ENCODE peak calls at places on chromosomes 5 and 9, in ten cellular contexts. Q is IMR-90, T is GM12878, W is PC-3, P is GM23248, R is PC-9, Y is mammary epithelial cell, O is endothelial cell of umbilical vein, B is fibroblast of lung, K is DND-41. V is an unnamed sample.

GRCh38 chr5:120873083-120873482 is 409.0 kb downstream of the PRR16 start:
- DNase-seq in P (peak), B (peak), Q (peak), R (no peak), W (no peak), T (no peak), Y (no peak), K (no peak), O (peak), V (no peak)

GRCh38 chr5:124238350-124238749 is 508.1 kb downstream of the ZNF608 start:
- DNase-seq in W (no peak), Y (peak), O (no peak), Q (no peak), T (no peak), R (no peak), P (no peak), K (peak), B (no peak), V (no peak)

GRCh38 chr5:111252799-111253564 is 28.8 kb downstream of the CAMK4 start:
- DNase-seq in T (no peak), W (no peak), R (no peak), Q (no peak), K (no peak), B (no peak), P (no peak), Y (no peak), O (no peak), V (no peak)

GRCh38 chr5:6085461-6085860 is 292.9 kb downstream of the MED10 start:
- DNase-seq in R (no peak), K (no peak), B (no peak), O (no peak), Y (no peak), T (no peak), Q (no peak), P (no peak), W (peak), V (no peak)

GRCh38 chr9:129163753-129164152 is 14.3 kb downstream of the IER5L start:
- DNase-seq in K (no peak), W (no peak), Q (no peak), R (no peak), Y (no peak), O (no peak), T (no peak), B (no peak), P (no peak), V (no peak)

GRCh38 chr5:17360879-17361278 is 137.2 kb upstream of the TAF11L2 start:
- DNase-seq in R (no peak), O (no peak), Y (no peak), P (no peak), B (no peak), K (no peak), Q (no peak), T (no peak), W (no peak), V (no peak)

GRCh38 chr5:53874409-53874808 is 314.0 kb downstream of the NDUFS4 start:
- DNase-seq in T (no peak), Y (no peak), K (peak), O (no peak), B (no peak), Q (no peak), W (peak), P (peak), R (no peak), V (peak)

GRCh38 chr5:170626507-170627150 is 122.8 kb downstream of the KCNIP1 start:
- DNase-seq in P (no peak), Q (no peak), W (no peak), B (no peak), T (no peak), K (no peak), O (no peak), R (no peak), Y (no peak), V (no peak)

GRCh38 chr5:157718529-157718928 is 12.7 kb upstream of the THG1L start:
- DNase-seq in Y (peak), B (peak), W (peak), K (peak), T (peak), P (peak), R (peak), O (peak), Q (peak), V (peak)

GRCh38 chr5:91111473-91112238 is 271.5 kb downstream of the ARRDC3 start:
- DNase-seq in Y (no peak), W (no peak), Q (no peak), O (no peak), P (no peak), B (no peak), R (no peak), K (no peak), T (no peak), V (no peak)

GRCh38 chr9:82764270-82764669 is 298.7 kb downstream of the RASEF start:
- DNase-seq in R (no peak), T (no peak), W (no peak), K (peak), O (peak), Q (no peak), Y (no peak), B (no peak), P (no peak), V (no peak)

GRCh38 chr5:91384671-91385430 is 1.7 kb upstream of the ARRDC3 start:
- DNase-seq in Q (peak), O (peak), P (peak), T (peak), W (peak), K (peak), R (peak), Y (peak), B (peak), V (peak)

GRCh38 chr5:103519550-103519949 is 43.0 kb downstream of the NUDT12 start:
- DNase-seq in B (peak), O (no peak), W (peak), R (no peak), Q (peak), T (no peak), Y (no peak), P (peak), K (no peak), V (no peak)

GRCh38 chr5:10424124-10424731 is 17.5 kb upstream of the ROPN1L start:
- DNase-seq in Y (no peak), W (peak), O (peak), K (peak), T (no peak), B (peak), R (no peak), Q (peak), P (peak), V (no peak)

GRCh38 chr5:165858118-165858517 is 2352.7 kb downstream of the MAT2B start:
- DNase-seq in Q (no peak), P (no peak), O (no peak), B (no peak), T (no peak), Y (no peak), W (no peak), K (peak), R (no peak), V (no peak)

GRCh38 chr9:111179577-111179976 is 141.3 kb upstream of the LPAR1 start:
- DNase-seq in P (no peak), W (no peak), Q (no peak), B (no peak), R (no peak), K (no peak), Y (no peak), T (peak), O (no peak), V (no peak)

GRCh38 chr5:6829150-6829784 is 116.0 kb downstream of the TENT4A start:
- DNase-seq in W (no peak), P (peak), K (no peak), B (no peak), Q (no peak), Y (peak), O (no peak), R (no peak), T (peak), V (no peak)

GRCh38 chr9:6802926-6803325 is 45.2 kb downstream of the KDM4C start:
- DNase-seq in B (no peak), Y (no peak), O (no peak), T (no peak), W (no peak), R (no peak), P (no peak), Q (no peak), K (no peak), V (no peak)

GRCh38 chr5:145925353-145925752 is 11.0 kb upstream of the SH3RF2 start:
- DNase-seq in W (peak), B (peak), O (peak), K (no peak), T (no peak), R (peak), P (peak), Y (peak), Q (peak), V (no peak)

GRCh38 chr5:142685418-142686209 is at the start of gene FGF1:
- DNase-seq in B (no peak), P (no peak), K (no peak), T (no peak), R (peak), Y (peak), W (no peak), O (no peak), Q (no peak), V (peak)

GRCh38 chr5:95958308-95959014 is 3.2 kb downstream of the ELL2 start:
- DNase-seq in O (no peak), R (peak), B (peak), Q (peak), P (peak), Y (peak), W (peak), K (no peak), T (no peak), V (no peak)

GRCh38 chr9:93587651-93588347 is 11.4 kb downstream of the PHF2 start:
- DNase-seq in T (no peak), Q (no peak), R (no peak), P (no peak), B (no peak), Y (no peak), W (no peak), K (peak), O (no peak), V (no peak)

GRCh38 chr9:130301483-130302286 is 36.1 kb downstream of the HMCN2 start:
- DNase-seq in R (no peak), T (no peak), O (no peak), K (no peak), P (peak), Q (peak), W (no peak), B (no peak), Y (no peak), V (peak)

GRCh38 chr9:27086818-27087680 is 22.0 kb upstream of the TEK start:
- DNase-seq in B (peak), P (peak), W (peak), Q (peak), K (no peak), R (peak), O (no peak), T (no peak), Y (no peak), V (peak)

GRCh38 chr9:99040911-99041582 is 63.9 kb upstream of the TGFBR1 start:
- DNase-seq in B (peak), W (peak), P (peak), Q (peak), K (no peak), T (no peak), Y (peak), R (no peak), O (no peak), V (peak)

GRCh38 chr5:67773439-67773988 is 442.0 kb upstream of the PIK3R1 start:
- DNase-seq in P (peak), K (no peak), T (no peak), W (no peak), Y (peak), B (peak), O (peak), R (no peak), Q (no peak), V (peak)

GRCh38 chr9:7752481-7752880 is 47.1 kb downstream of the DMAC1 start:
- DNase-seq in K (no peak), Y (no peak), T (no peak), B (no peak), R (no peak), Q (no peak), P (no peak), W (no peak), O (no peak), V (no peak)

GRCh38 chr5:96963267-96963666 is 27.4 kb downstream of the LNPEP start:
- DNase-seq in P (peak), Q (peak), B (peak), Y (no peak), O (peak), K (peak), R (no peak), W (peak), T (peak), V (peak)

GRCh38 chr9:98081477-98082219 is 25.1 kb downstream of the NANS start:
- DNase-seq in O (peak), R (peak), B (no peak), P (peak), Q (peak), T (no peak), Y (peak), K (no peak), W (peak), V (peak)

GRCh38 chr9:97802276-97802675 is 50.8 kb upstream of the FOXE1 start:
- DNase-seq in O (no peak), Q (peak), B (no peak), P (peak), R (peak), Y (peak), W (peak), T (no peak), K (no peak), V (peak)

GRCh38 chr5:132110195-132110594 is 36.6 kb downstream of the CSF2 start:
- DNase-seq in W (no peak), K (no peak), T (no peak), R (no peak), O (no peak), Y (no peak), P (no peak), B (no peak), Q (no peak), V (no peak)

GRCh38 chr5:169374111-169374510 is 73.2 kb upstream of the SLIT3 start:
- DNase-seq in Q (no peak), W (no peak), K (no peak), Y (no peak), O (no peak), P (no peak), R (peak), B (no peak), T (no peak), V (no peak)

GRCh38 chr5:78157001-78157400 is 137.5 kb downstream of the AP3B1 start:
- DNase-seq in K (no peak), T (no peak), Y (no peak), Q (no peak), B (peak), W (no peak), R (no peak), O (no peak), P (no peak), V (no peak)

GRCh38 chr5:79111387-79111959 is at the start of gene BHMT:
- DNase-seq in Y (no peak), P (no peak), R (no peak), K (no peak), Q (no peak), B (no peak), O (no peak), W (no peak), T (no peak), V (no peak)

GRCh38 chr5:74355456-74355855 is 285.1 kb downstream of the ENC1 start:
- DNase-seq in K (no peak), B (no peak), Q (no peak), Y (no peak), T (no peak), R (no peak), P (no peak), W (no peak), O (no peak), V (no peak)

GRCh38 chr5:178222292-178222691 is 10.3 kb downstream of the PHYKPL start:
- DNase-seq in R (no peak), Y (no peak), T (no peak), B (no peak), Q (no peak), O (no peak), P (no peak), K (no peak), W (no peak), V (no peak)

GRCh38 chr5:157518963-157519362 is 56.6 kb downstream of the ADAM19 start:
- DNase-seq in T (peak), P (no peak), Y (no peak), O (no peak), B (no peak), R (no peak), Q (no peak), K (no peak), W (no peak), V (no peak)

GRCh38 chr9:80952523-80952922 is 736.8 kb downstream of the TLE1 start:
- DNase-seq in O (no peak), R (no peak), Y (no peak), P (no peak), T (no peak), Q (no peak), K (no peak), W (no peak), B (no peak), V (no peak)

GRCh38 chr5:141040093-141040762 is 10.9 kb upstream of the PCDHB1 start:
- DNase-seq in Q (no peak), O (peak), R (peak), B (no peak), K (no peak), P (peak), T (no peak), W (peak), Y (peak), V (peak)
- H3K4me3 ChIP-seq in Q (no peak), O (no peak), R (peak), B (no peak), K (no peak), P (no peak), T (no peak), W (peak), Y (peak), V (no peak)

GRCh38 chr9:125835655-125836054 is 88.5 kb downstream of the PBX3 start:
- DNase-seq in W (no peak), Q (no peak), Y (no peak), T (no peak), K (no peak), R (no peak), P (no peak), B (no peak), O (peak), V (peak)

GRCh38 chr9:125841444-125841843 is 94.3 kb downstream of the PBX3 start:
- DNase-seq in T (no peak), W (no peak), O (no peak), P (no peak), Y (no peak), K (no peak), B (no peak), Q (no peak), R (no peak), V (no peak)

GRCh38 chr9:125843646-125844045 is 96.5 kb downstream of the PBX3 start:
- DNase-seq in O (no peak), K (no peak), Y (no peak), Q (peak), B (peak), R (no peak), W (no peak), T (no peak), P (no peak), V (no peak)

GRCh38 chr9:125842215-125842614 is 95.0 kb downstream of the PBX3 start:
- DNase-seq in T (no peak), Y (no peak), P (no peak), B (no peak), K (no peak), W (no peak), Q (no peak), R (no peak), O (no peak), V (peak)

GRCh38 chr9:125839322-125839721 is 92.1 kb downstream of the PBX3 start:
- DNase-seq in T (no peak), Q (no peak), R (no peak), B (no peak), K (no peak), P (no peak), Y (no peak), O (peak), W (no peak), V (no peak)
- H3K4me2 ChIP-seq in T (no peak), Q (peak), R (no peak), B (no peak), K (no peak), P (no peak), Y (no peak), O (no peak), W (no peak), V (no peak)

DNA sequence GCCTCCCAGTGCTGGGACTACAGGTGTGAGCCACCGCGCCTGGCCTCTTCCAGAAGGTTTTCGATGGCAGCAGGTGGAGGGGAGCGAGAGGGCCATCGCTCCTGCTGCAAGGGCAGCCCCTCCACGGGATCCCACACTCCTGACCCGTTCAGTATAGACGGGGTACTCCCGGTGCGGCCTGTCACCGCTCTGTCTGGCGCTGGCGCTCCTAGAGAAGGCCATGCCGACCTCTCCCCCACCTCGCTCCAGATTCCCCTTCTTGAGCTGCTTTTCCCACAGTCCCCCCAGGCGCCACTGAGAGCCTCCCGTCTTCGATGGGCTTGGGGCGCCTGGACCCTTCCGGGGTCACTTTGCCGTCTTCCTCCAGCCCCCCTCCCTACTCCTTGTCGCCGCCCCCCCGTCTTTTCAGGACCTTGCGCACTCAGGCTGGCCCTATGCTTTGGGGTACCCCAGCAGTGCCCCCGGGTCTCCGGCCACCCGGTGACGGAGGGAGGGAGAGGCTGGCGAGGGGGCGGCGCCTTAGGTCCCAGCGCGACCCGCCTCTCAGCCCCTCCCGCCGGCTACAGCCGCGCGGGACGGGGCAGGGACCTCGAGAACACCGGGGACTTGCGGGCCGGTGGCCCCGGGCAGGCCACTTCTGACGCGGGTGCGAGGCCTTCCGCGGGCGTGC is 4.2 kb upstream of the SQSTM1 start:
- DNase-seq in O (no peak), K (no peak), W (no peak), Q (no peak), P (peak), T (no peak), B (no peak), R (no peak), Y (no peak), V (no peak)
- H3K4me3 ChIP-seq in O (no peak), K (no peak), W (no peak), Q (no peak), P (peak), T (peak), B (no peak), R (no peak), Y (no peak), V (peak)

GRCh38 chr5:154513669-154514084 is 35.6 kb upstream of the HAND1 start:
- DNase-seq in R (no peak), B (peak), O (no peak), W (no peak), T (peak), P (peak), Y (peak), K (no peak), Q (no peak), V (no peak)

GRCh38 chr5:154514331-154514730 is 36.3 kb upstream of the HAND1 start:
- DNase-seq in Y (no peak), R (no peak), W (no peak), O (no peak), K (no peak), T (no peak), B (no peak), P (no peak), Q (no peak), V (no peak)

GRCh38 chr5:154508114-154508513 is 30.1 kb upstream of the HAND1 start:
- DNase-seq in K (no peak), O (no peak), B (no peak), Y (no peak), T (no peak), Q (no peak), P (no peak), R (no peak), W (no peak), V (no peak)

GRCh38 chr5:154510156-154510555 is 32.1 kb upstream of the HAND1 start:
- DNase-seq in T (no peak), P (peak), K (no peak), B (no peak), R (no peak), W (no peak), Y (no peak), Q (no peak), O (no peak), V (no peak)

GRCh38 chr5:154511984-154512383 is 34.0 kb upstream of the HAND1 start:
- DNase-seq in Q (no peak), B (no peak), W (no peak), T (no peak), O (no peak), Y (no peak), P (no peak), K (no peak), R (no peak), V (no peak)
- H3K4me2 ChIP-seq in Q (no peak), B (no peak), W (no peak), T (no peak), O (no peak), Y (no peak), P (no peak), K (no peak), R (no peak), V (no peak)

GRCh38 chr9:15849871-15850270 is 297.0 kb downstream of the CCDC171 start:
- DNase-seq in R (no peak), O (no peak), Q (no peak), Y (no peak), T (no peak), B (no peak), P (no peak), W (no peak), K (no peak), V (no peak)

GRCh38 chr9:15851766-15852165 is 298.9 kb downstream of the CCDC171 start:
- DNase-seq in Q (no peak), P (no peak), Y (no peak), R (no peak), K (no peak), W (no peak), T (no peak), O (no peak), B (no peak), V (no peak)

DNA sequence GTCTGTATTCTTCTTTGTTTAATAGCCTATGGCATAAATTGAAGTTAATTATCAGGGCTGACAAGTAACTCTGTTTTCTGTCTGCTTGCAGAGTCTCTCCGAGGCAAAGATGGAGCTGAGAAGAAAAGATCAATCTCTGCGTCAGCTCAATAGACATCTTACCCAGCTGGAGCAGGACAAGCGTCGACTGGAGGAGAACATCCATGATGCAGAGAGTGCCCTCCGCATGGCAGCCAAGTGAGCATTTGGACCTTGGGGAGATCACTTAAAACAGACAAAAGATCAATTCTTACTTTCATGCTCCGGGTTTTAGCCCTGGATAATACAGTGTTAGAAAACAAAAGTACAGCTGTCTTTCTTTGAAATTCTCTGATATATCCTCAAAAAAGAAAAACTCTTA is 293.8 kb downstream of the CCDC171 start:
- DNase-seq in Y (no peak), T (no peak), R (no peak), K (no peak), Q (no peak), W (no peak), P (no peak), O (no peak), B (no peak), V (no peak)
- H3K4me3 ChIP-seq in Y (no peak), T (no peak), R (no peak), K (no peak), Q (no peak), W (no peak), P (no peak), O (no peak), B (no peak), V (no peak)